ENCODE peak calls at places on chromosomes 16 and 17, in nine cellular contexts. J is A549, A is sigmoid colon, B is Peyer's patch, I is uterus, M is heart left ventricle, Z is ovary, K is breast epithelium, P is prostate gland. O is an unnamed sample.

GRCh38 chr16:27737513-27737912 is 187.6 kb downstream of the KATNIP start:
- DNase-seq in P (no peak), B (no peak), J (no peak), I (no peak), Z (no peak), A (no peak), M (no peak), K (no peak), O (no peak)

GRCh38 chr17:43832168-43832975 is 574 bp downstream of the MPP3 start:
- DNase-seq in B (no peak), J (peak; percentile 92), M (peak; percentile 48), P (peak; percentile 10), A (peak; percentile 79), Z (peak; percentile 40), K (no peak), I (peak; percentile 56), O (peak; percentile 43)

GRCh38 chr17:21169496-21169895 is 42.7 kb downstream of the DHRS7B start:
- DNase-seq in J (no peak), I (no peak), Z (no peak), K (no peak), M (no peak), P (no peak), B (no peak), A (no peak), O (no peak)

GRCh38 chr17:65099941-65100315 is 37.2 kb upstream of the RGS9 start:
- DNase-seq in Z (no peak), A (peak; percentile 73), J (peak; percentile 87), K (no peak), P (no peak), B (peak; percentile 58), M (no peak), I (no peak), O (peak; percentile 22)

GRCh38 chr17:9926150-9926804 is 21.2 kb upstream of the RCVRN start:
- DNase-seq in Z (no peak), J (no peak), K (no peak), M (no peak), I (no peak), P (no peak), A (no peak), B (no peak), O (no peak)

GRCh38 chr17:66469890-66470289 is 167.5 kb downstream of the PRKCA start:
- DNase-seq in I (no peak), M (no peak), J (no peak), K (no peak), B (no peak), P (no peak), A (no peak), Z (no peak), O (no peak)

GRCh38 chr17:83064732-83065659 is 14.4 kb upstream of the METRNL start:
- DNase-seq in I (peak; percentile 30), P (peak; percentile 49), K (peak; percentile 92), B (peak; percentile 15), J (no peak), M (peak; percentile 31), A (peak; percentile 70), Z (peak; percentile 34), O (peak; percentile 10)

GRCh38 chr16:53112015-53112414 is 57.2 kb downstream of the CHD9 start:
- DNase-seq in A (no peak), M (no peak), J (no peak), Z (no peak), K (no peak), I (no peak), P (no peak), B (no peak), O (no peak)

GRCh38 chr17:81996232-81996756 is 18.9 kb downstream of the ASPSCR1 start:
- DNase-seq in M (no peak), A (no peak), Z (no peak), I (no peak), B (no peak), J (no peak), P (no peak), K (no peak), O (no peak)

GRCh38 chr17:81995463-81996231 is 18.2 kb downstream of the ASPSCR1 start:
- DNase-seq in J (no peak), M (no peak), B (no peak), Z (no peak), P (no peak), A (no peak), K (no peak), I (no peak), O (no peak)

GRCh38 chr17:81993726-81994592 is 16.5 kb downstream of the ASPSCR1 start:
- DNase-seq in I (no peak), K (no peak), M (no peak), P (no peak), J (no peak), Z (no peak), A (no peak), B (no peak), O (no peak)

GRCh38 chr17:81996757-81997441 is 19.5 kb downstream of the ASPSCR1 start:
- DNase-seq in B (no peak), I (no peak), A (no peak), M (no peak), P (no peak), J (no peak), K (no peak), Z (no peak), O (no peak)

DNA sequence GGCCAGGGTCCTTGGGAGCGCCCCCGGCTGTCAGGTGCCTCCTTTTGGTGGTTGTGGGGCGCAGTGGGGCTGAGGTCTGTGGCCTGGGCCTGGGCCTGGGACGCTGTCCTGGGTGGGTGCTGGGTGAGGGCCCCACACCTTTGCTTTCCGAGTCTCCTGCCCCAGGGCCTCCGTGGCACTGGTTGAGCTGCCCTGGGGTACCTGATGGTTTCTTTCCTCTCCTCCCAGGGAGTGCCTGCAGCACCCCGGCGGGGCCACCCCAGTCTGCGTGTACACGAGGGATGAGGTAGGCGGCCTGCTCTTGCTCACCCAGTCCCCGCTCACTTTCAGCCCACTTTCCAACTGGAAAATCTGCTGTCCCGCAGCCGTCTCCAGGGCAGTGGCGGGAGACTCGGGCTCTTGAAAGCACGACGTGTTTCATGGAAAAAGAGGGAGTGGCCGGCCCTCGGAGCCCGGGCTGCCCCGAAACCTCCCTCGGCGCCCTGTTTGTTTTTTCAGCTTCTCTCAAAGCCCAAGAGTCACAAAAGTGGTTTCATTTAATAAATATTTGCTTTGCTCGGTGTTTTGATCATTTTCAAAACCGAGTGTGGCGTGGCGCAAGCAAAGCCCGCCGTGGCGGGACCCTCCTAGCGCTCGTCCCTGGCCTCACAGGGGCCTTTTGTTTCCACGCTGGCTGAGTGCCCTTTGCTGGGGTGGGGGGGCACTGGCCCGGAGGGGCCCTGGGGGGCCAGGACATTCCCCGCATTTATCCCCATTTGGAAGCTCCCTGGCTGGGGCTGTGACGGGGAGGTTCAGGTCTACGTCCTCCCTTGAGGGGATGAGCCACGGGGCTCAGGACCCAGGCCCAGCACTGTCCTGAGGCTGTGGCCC is 17.4 kb downstream of the ASPSCR1 start:
- DNase-seq in K (no peak), J (no peak), B (no peak), M (no peak), Z (no peak), I (no peak), A (no peak), P (no peak), O (no peak)
- TF ChIP-seq POLR2A in K (no peak), J (no peak), B (no peak), M (no peak), Z (no peak), I (no peak), A (no peak), P (no peak), O (no peak)

GRCh38 chr16:15979801-15980200 is 30.4 kb downstream of the ABCC1 start:
- DNase-seq in Z (no peak), K (no peak), A (no peak), M (no peak), P (no peak), B (no peak), I (no peak), J (no peak), O (no peak)
- H3K9me3 ChIP-seq in Z (no peaks in the 10 kb centered on the region), K (peaks cover 17% of the 10 kb centered on the region), A (peaks cover 15% of the 10 kb centered on the region), M (peaks cover 35% of the 10 kb centered on the region), P (no peaks in the 10 kb centered on the region), B (no peaks in the 10 kb centered on the region), I (peaks cover 3% of the 10 kb centered on the region), J (peaks cover 33% of the 10 kb centered on the region), O (no peaks in the 10 kb centered on the region)

DNA sequence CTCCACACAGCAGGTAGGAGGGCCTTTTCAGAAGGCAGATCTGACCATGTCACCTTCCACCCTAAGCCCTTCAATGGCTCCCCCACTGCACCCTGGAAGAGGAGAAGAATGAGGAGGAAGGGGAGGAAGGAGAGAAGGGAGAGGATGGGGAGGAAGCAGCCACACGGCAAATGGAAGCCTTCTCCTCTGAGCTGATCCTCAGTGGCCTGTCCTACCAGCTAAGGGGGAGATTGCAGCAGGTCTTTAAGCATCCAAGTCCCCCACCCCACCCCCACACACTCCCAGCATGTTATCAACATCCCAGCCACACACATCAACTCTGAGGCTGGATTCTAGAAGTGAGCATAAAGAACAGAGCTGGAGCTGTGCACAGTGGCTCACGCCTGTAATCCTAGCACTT is 46.2 kb upstream of the RBFOX3 start:
- DNase-seq in Z (no peak), J (no peak), I (no peak), B (no peak), K (peak; percentile 7), P (peak; percentile 1), M (no peak), A (no peak), O (peak; percentile 3)
- TF ChIP-seq CTCF in Z (no peak), J (no peak), I (no peak), B (no peak), K (no peak), P (no peak), M (no peak), A (no peak), O (no peak)

GRCh38 chr16:50618238-50618918 is 62.7 kb downstream of the SNX20 start:
- DNase-seq in J (no peak), B (no peak), K (no peak), A (no peak), M (no peak), Z (no peak), I (no peak), P (no peak), O (no peak)

GRCh38 chr16:50615891-50616290 is 65.2 kb downstream of the SNX20 start:
- DNase-seq in Z (no peak), A (no peak), M (no peak), I (no peak), B (no peak), J (no peak), K (no peak), P (no peak), O (no peak)

GRCh38 chr16:50616883-50617629 is 64.1 kb downstream of the SNX20 start:
- DNase-seq in M (no peak), K (no peak), J (no peak), Z (no peak), A (peak; percentile 88), I (no peak), P (peak; percentile 43), B (no peak), O (no peak)

GRCh38 chr16:50616386-50616785 is 64.7 kb downstream of the SNX20 start:
- DNase-seq in M (no peak), A (peak; percentile 75), P (no peak), I (no peak), B (no peak), Z (no peak), J (no peak), K (no peak), O (no peak)

DNA sequence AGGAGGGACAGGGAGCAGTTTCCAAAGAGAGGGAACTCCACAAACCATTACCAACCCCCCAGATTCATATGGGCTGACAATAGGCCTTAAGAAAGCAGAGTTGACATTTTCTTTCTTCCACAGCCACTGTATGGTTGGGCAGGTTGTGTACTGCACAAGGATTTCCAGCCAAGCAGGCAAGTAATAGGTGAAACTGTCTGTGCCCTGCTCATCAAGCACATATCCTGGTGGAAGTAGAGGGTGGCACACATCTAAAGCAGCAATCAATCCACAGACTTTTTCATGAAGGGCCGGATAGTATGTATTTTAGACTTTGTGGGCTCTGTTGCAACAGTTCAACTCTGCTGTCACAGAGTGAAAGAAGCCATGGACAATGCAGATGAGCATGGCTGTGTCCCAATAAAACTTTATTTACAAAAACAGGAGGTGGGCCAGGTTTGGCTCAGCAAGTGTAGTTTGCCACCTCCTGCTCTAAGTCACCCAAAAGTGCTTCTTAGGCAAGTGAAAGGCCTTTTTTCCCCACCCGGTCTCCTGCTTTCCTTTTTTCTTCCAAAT is 63.4 kb downstream of the SNX20 start:
- DNase-seq in B (no peak), K (no peak), Z (no peak), M (no peak), I (no peak), J (no peak), A (no peak), P (no peak), O (no peak)
- TF ChIP-seq POLR2A in B (no peak), K (no peak), Z (no peak), M (no peak), I (no peak), J (no peak), A (no peak), P (no peak), O (no peak)

O was measured in testis.